ENCODE peak calls at places on chromosomes 16 and 17, in seven cellular contexts. Q is anterior cingulate cortex, V is amygdala, U is HuH-7.5, G is fibroblast of gingiva, P is C1 segment of cervical spinal cord, W is cardiac muscle cell. L is an unnamed sample.

GRCh38 chr16:85522842-85523601 is 90.1 kb upstream of the GSE1 start:
- DNase-seq in Q (no peak), V (no peak), U (no peak), G (peak), P (no peak), W (no peak), L (no peak)

GRCh38 chr17:36938566-36939058 is 1.3 kb downstream of the LHX1 start:
- DNase-seq in Q (no peak), V (no peak), U (no peak), G (no peak), P (no peak), W (no peak), L (no peak)

GRCh38 chr17:46971647-46972300 is 7.3 kb downstream of the RPRML start:
- DNase-seq in Q (no peak), V (no peak), U (no peak), G (no peak), P (no peak), W (no peak), L (no peak)

GRCh38 chr17:56708670-56709410 is 115.3 kb downstream of the NOG start:
- DNase-seq in Q (no peak), V (no peak), U (no peak), G (no peak), P (no peak), W (no peak), L (no peak)

GRCh38 chr16:4283939-4284338 is 11.1 kb upstream of the TFAP4 start:
- DNase-seq in Q (no peak), V (no peak), U (no peak), G (peak), P (no peak), W (no peak), L (no peak)

GRCh38 chr17:1535737-1536136 is 19.3 kb upstream of the INPP5K start:
- DNase-seq in Q (no peak), V (no peak), U (no peak), G (no peak), P (no peak), W (no peak), L (no peak)

GRCh38 chr17:56185905-56186783 is 32.9 kb downstream of the ANKFN1 start:
- DNase-seq in Q (no peak), V (no peak), U (no peak), G (peak), P (no peak), W (no peak), L (peak)

GRCh38 chr16:17983847-17984639 is 352.5 kb downstream of the NPIPA8 start:
- DNase-seq in Q (no peak), V (no peak), U (no peak), G (no peak), P (no peak), W (no peak), L (no peak)

GRCh38 chr16:27326738-27327585 is 13.2 kb downstream of the IL4R start:
- DNase-seq in Q (no peak), V (no peak), U (no peak), G (peak), P (no peak), W (peak), L (peak)

GRCh38 chr16:117381-118365 is 20.8 kb downstream of the NPRL3 start:
- DNase-seq in Q (peak), V (no peak), U (peak), G (no peak), P (no peak), W (peak), L (no peak)

GRCh38 chr17:29699283-29699682 is 76.6 kb upstream of the CORO6 start:
- DNase-seq in Q (no peak), V (no peak), U (no peak), G (peak), P (no peak), W (peak), L (no peak)

GRCh38 chr17:78597923-78598545 is 20.8 kb upstream of the DNAH17 start:
- DNase-seq in Q (no peak), V (no peak), U (no peak), G (no peak), P (no peak), W (no peak), L (peak)

GRCh38 chr17:8475820-8476219 is 40.1 kb downstream of the NDEL1 start:
- DNase-seq in Q (no peak), V (no peak), U (no peak), G (no peak), P (no peak), W (no peak), L (no peak)

GRCh38 chr16:71681360-71681759 is 43.1 kb downstream of the PHLPP2 start:
- DNase-seq in Q (no peak), V (no peak), U (no peak), G (no peak), P (no peak), W (no peak), L (no peak)

GRCh38 chr17:76278952-76279741 is 14.0 kb downstream of the UBALD2 start:
- DNase-seq in Q (peak), V (peak), U (peak), G (peak), P (peak), W (peak), L (no peak)

GRCh38 chr17:64042700-64043485 is 22.5 kb upstream of the ICAM2 start:
- DNase-seq in Q (no peak), V (no peak), U (no peak), G (no peak), P (no peak), W (no peak), L (no peak)